ENCODE peak calls at places on chromosomes 2 and 18, in nine cellular contexts. One of them, this sample, is unnamed.

GRCh38 chr2:48131503-48132293 is 225.4 kb upstream of the FBXO11 start:
- DNase-seq in GM23338: no peak
- DNase-seq in GM12878: no peak
- DNase-seq in HL-60: no peak
- DNase-seq in HepG2: no peak
- DNase-seq in K562: no peak
- DNase-seq in HCT116: no peak
- DNase-seq in SK-N-SH: peak
- DNase-seq in A549: no peak
- DNase-seq in this sample: no peak

GRCh38 chr18:50523165-50523564 is 36.7 kb upstream of the MAPK4 start:
- DNase-seq in HCT116: no peak
- DNase-seq in GM23338: peak
- DNase-seq in HepG2: no peak
- DNase-seq in GM12878: no peak
- DNase-seq in K562: no peak
- DNase-seq in SK-N-SH: no peak
- DNase-seq in A549: no peak
- DNase-seq in HL-60: no peak
- DNase-seq in this sample: no peak

GRCh38 chr2:44825702-44826101 is 115.8 kb upstream of the SIX3 start:
- DNase-seq in A549: no peak
- DNase-seq in GM23338: no peak
- DNase-seq in SK-N-SH: no peak
- DNase-seq in HepG2: no peak
- DNase-seq in GM12878: no peak
- DNase-seq in HCT116: no peak
- DNase-seq in HL-60: no peak
- DNase-seq in K562: no peak
- DNase-seq in this sample: no peak

GRCh38 chr2:132703396-132703795 is 33.4 kb upstream of the LYPD1 start:
- DNase-seq in HCT116: no peak
- DNase-seq in GM12878: no peak
- DNase-seq in HL-60: no peak
- DNase-seq in GM23338: no peak
- DNase-seq in K562: no peak
- DNase-seq in A549: no peak
- DNase-seq in SK-N-SH: no peak
- DNase-seq in HepG2: no peak
- DNase-seq in this sample: no peak

GRCh38 chr2:85438291-85439110 is 20.0 kb downstream of the SH2D6 start:
- DNase-seq in SK-N-SH: no peak
- DNase-seq in K562: no peak
- DNase-seq in GM12878: no peak
- DNase-seq in HepG2: peak
- DNase-seq in GM23338: no peak
- DNase-seq in HL-60: peak
- DNase-seq in HCT116: no peak
- DNase-seq in A549: no peak
- DNase-seq in this sample: no peak

GRCh38 chr18:46250084-46250811 is 146.1 kb downstream of the HAUS1 start:
- DNase-seq in A549: no peak
- DNase-seq in HCT116: peak
- DNase-seq in HL-60: peak
- DNase-seq in GM23338: peak
- DNase-seq in K562: no peak
- DNase-seq in SK-N-SH: peak
- DNase-seq in HepG2: no peak
- DNase-seq in GM12878: peak
- DNase-seq in this sample: no peak

GRCh38 chr2:176817061-176817565 is 395.5 kb upstream of the HNRNPA3 start:
- DNase-seq in GM23338: peak
- DNase-seq in GM12878: no peak
- DNase-seq in HCT116: no peak
- DNase-seq in K562: no peak
- DNase-seq in A549: peak
- DNase-seq in SK-N-SH: peak
- DNase-seq in HL-60: no peak
- DNase-seq in HepG2: no peak
- DNase-seq in this sample: no peak

GRCh38 chr2:239746847-239747246 is 278.3 kb downstream of the NDUFA10 start:
- DNase-seq in HepG2: no peak
- DNase-seq in GM12878: no peak
- DNase-seq in A549: no peak
- DNase-seq in GM23338: no peak
- DNase-seq in K562: no peak
- DNase-seq in HL-60: no peak
- DNase-seq in SK-N-SH: no peak
- DNase-seq in HCT116: no peak
- DNase-seq in this sample: no peak

GRCh38 chr2:240799183-240799740 is 20.8 kb downstream of the KIF1A start:
- DNase-seq in A549: no peak
- DNase-seq in HCT116: no peak
- DNase-seq in GM12878: no peak
- DNase-seq in K562: no peak
- DNase-seq in HL-60: no peak
- DNase-seq in SK-N-SH: no peak
- DNase-seq in GM23338: no peak
- DNase-seq in HepG2: no peak
- DNase-seq in this sample: no peak

GRCh38 chr2:226526731-226527130 is 272.9 kb downstream of the IRS1 start:
- DNase-seq in HL-60: no peak
- DNase-seq in HepG2: no peak
- DNase-seq in GM12878: no peak
- DNase-seq in A549: no peak
- DNase-seq in GM23338: no peak
- DNase-seq in SK-N-SH: no peak
- DNase-seq in K562: no peak
- DNase-seq in HCT116: no peak
- DNase-seq in this sample: no peak

GRCh38 chr2:167294031-167294774 is 405.9 kb downstream of the XIRP2 start:
- DNase-seq in HL-60: no peak
- DNase-seq in HCT116: no peak
- DNase-seq in HepG2: no peak
- DNase-seq in SK-N-SH: peak
- DNase-seq in GM23338: peak
- DNase-seq in GM12878: no peak
- DNase-seq in A549: peak
- DNase-seq in K562: no peak
- DNase-seq in this sample: no peak

GRCh38 chr2:11872247-11872947 is 126.0 kb downstream of the LPIN1 start:
- DNase-seq in K562: no peak
- DNase-seq in GM12878: peak
- DNase-seq in SK-N-SH: no peak
- DNase-seq in GM23338: no peak
- DNase-seq in HL-60: no peak
- DNase-seq in HCT116: no peak
- DNase-seq in HepG2: no peak
- DNase-seq in A549: peak
- DNase-seq in this sample: no peak

GRCh38 chr2:241288489-241288888 is 27.0 kb downstream of the HDLBP start:
- DNase-seq in HL-60: no peak
- DNase-seq in K562: no peak
- DNase-seq in A549: no peak
- DNase-seq in GM23338: no peak
- DNase-seq in GM12878: no peak
- DNase-seq in HepG2: no peak
- DNase-seq in SK-N-SH: no peak
- DNase-seq in HCT116: no peak
- DNase-seq in this sample: no peak

GRCh38 chr2:216133392-216133791 is 24.2 kb downstream of the XRCC5 start:
- DNase-seq in A549: no peak
- DNase-seq in HCT116: no peak
- DNase-seq in HL-60: peak
- DNase-seq in SK-N-SH: no peak
- DNase-seq in HepG2: no peak
- DNase-seq in GM12878: no peak
- DNase-seq in GM23338: no peak
- DNase-seq in K562: no peak
- DNase-seq in this sample: no peak

GRCh38 chr2:100563407-100564247 is 834 bp downstream of the PDCL3 start:
- DNase-seq in HCT116: no peak
- DNase-seq in GM12878: no peak
- DNase-seq in A549: no peak
- DNase-seq in SK-N-SH: peak
- DNase-seq in GM23338: no peak
- DNase-seq in HL-60: no peak
- DNase-seq in HepG2: no peak
- DNase-seq in K562: peak
- DNase-seq in this sample: no peak

GRCh38 chr2:111537078-111537620 is 346.8 kb downstream of the ANAPC1 start:
- DNase-seq in HepG2: no peak
- DNase-seq in HCT116: no peak
- DNase-seq in A549: no peak
- DNase-seq in GM12878: no peak
- DNase-seq in K562: no peak
- DNase-seq in HL-60: no peak
- DNase-seq in GM23338: no peak
- DNase-seq in SK-N-SH: no peak
- DNase-seq in this sample: no peak

GRCh38 chr2:29459445-29460179 is 344.4 kb downstream of the CLIP4 start:
- DNase-seq in K562: no peak
- DNase-seq in HCT116: no peak
- DNase-seq in HL-60: no peak
- DNase-seq in HepG2: no peak
- DNase-seq in SK-N-SH: no peak
- DNase-seq in GM23338: no peak
- DNase-seq in GM12878: no peak
- DNase-seq in A549: no peak
- DNase-seq in this sample: no peak

GRCh38 chr2:175002547-175003274 is 2.5 kb downstream of the CHN1 start:
- DNase-seq in HL-60: no peak
- DNase-seq in HCT116: no peak
- DNase-seq in A549: no peak
- DNase-seq in GM12878: no peak
- DNase-seq in GM23338: peak
- DNase-seq in K562: no peak
- DNase-seq in SK-N-SH: no peak
- DNase-seq in HepG2: no peak
- DNase-seq in this sample: no peak

GRCh38 chr2:236833501-236834186 is 252.0 kb upstream of the COPS8 start:
- DNase-seq in SK-N-SH: no peak
- DNase-seq in HL-60: no peak
- DNase-seq in HCT116: no peak
- DNase-seq in GM12878: no peak
- DNase-seq in HepG2: no peak
- DNase-seq in A549: no peak
- DNase-seq in GM23338: no peak
- DNase-seq in K562: no peak
- DNase-seq in this sample: no peak

DNA sequence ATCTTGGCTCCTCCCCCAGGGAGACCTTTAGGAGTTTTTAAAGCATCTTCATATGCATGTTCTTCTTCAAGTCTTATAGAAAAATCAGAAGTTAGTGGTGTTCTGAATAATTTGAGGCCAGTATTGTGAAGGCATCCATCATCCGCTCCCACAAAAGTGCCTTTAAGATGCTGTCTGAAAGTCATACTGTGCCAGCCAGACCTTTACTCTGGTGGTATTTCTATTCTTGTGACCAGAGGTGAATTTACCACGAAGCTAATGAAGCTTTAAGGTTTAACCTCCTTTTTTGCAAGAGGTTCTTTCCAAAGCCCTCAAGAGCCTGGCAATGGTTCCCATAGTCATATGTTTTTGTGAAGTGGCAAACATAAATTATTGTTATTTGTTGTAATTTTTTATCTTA is 54.3 kb downstream of the SLC40A1 start:
- DNase-seq in GM23338: no peak
- DNase-seq in HCT116: no peak
- DNase-seq in HL-60: no peak
- DNase-seq in K562: no peak
- DNase-seq in A549: no peak
- DNase-seq in HepG2: no peak
- DNase-seq in GM12878: no peak
- DNase-seq in SK-N-SH: no peak
- DNase-seq in this sample: no peak
- H3K27ac ChIP-seq in GM23338: no peak
- H3K27ac ChIP-seq in HCT116: no peak
- H3K27ac ChIP-seq in HL-60: no peak
- H3K27ac ChIP-seq in K562: no peak
- H3K27ac ChIP-seq in A549: no peak
- H3K27ac ChIP-seq in HepG2: no peak
- H3K27ac ChIP-seq in GM12878: no peak
- H3K27ac ChIP-seq in SK-N-SH: no peak
- H3K27ac ChIP-seq in this sample: no peak

GRCh38 chr2:156443089-156443488 is 6.9 kb downstream of the GPD2 start:
- DNase-seq in GM12878: no peak
- DNase-seq in K562: no peak
- DNase-seq in GM23338: no peak
- DNase-seq in HepG2: no peak
- DNase-seq in HCT116: no peak
- DNase-seq in SK-N-SH: no peak
- DNase-seq in A549: no peak
- DNase-seq in HL-60: no peak
- DNase-seq in this sample: no peak

GRCh38 chr2:156447761-156448160 is 11.6 kb downstream of the GPD2 start:
- DNase-seq in HL-60: no peak
- DNase-seq in GM12878: no peak
- DNase-seq in K562: no peak
- DNase-seq in HepG2: no peak
- DNase-seq in HCT116: no peak
- DNase-seq in A549: no peak
- DNase-seq in GM23338: no peak
- DNase-seq in SK-N-SH: no peak
- DNase-seq in this sample: no peak

GRCh38 chr2:156445311-156446218 is 9.4 kb downstream of the GPD2 start:
- DNase-seq in K562: peak
- DNase-seq in HCT116: no peak
- DNase-seq in GM23338: peak
- DNase-seq in HepG2: no peak
- DNase-seq in SK-N-SH: no peak
- DNase-seq in GM12878: no peak
- DNase-seq in A549: peak
- DNase-seq in HL-60: no peak
- DNase-seq in this sample: no peak
- TF ChIP-seq REST in K562: no peak
- TF ChIP-seq REST in HCT116: no peak
- TF ChIP-seq REST in GM23338: no peak
- TF ChIP-seq REST in HepG2: no peak
- TF ChIP-seq REST in SK-N-SH: no peak
- TF ChIP-seq REST in GM12878: no peak
- TF ChIP-seq REST in A549: no peak
- TF ChIP-seq REST in HL-60: no peak
- TF ChIP-seq REST in this sample: no peak

GRCh38 chr2:9897796-9898195 is 53.7 kb upstream of the GRHL1 start:
- DNase-seq in SK-N-SH: no peak
- DNase-seq in GM23338: peak
- DNase-seq in GM12878: no peak
- DNase-seq in HL-60: no peak
- DNase-seq in A549: no peak
- DNase-seq in HCT116: no peak
- DNase-seq in K562: no peak
- DNase-seq in HepG2: no peak
- DNase-seq in this sample: no peak
- H3K27ac ChIP-seq in SK-N-SH: peak
- H3K27ac ChIP-seq in GM23338: peak
- H3K27ac ChIP-seq in GM12878: peak
- H3K27ac ChIP-seq in HL-60: no peak
- H3K27ac ChIP-seq in A549: no peak
- H3K27ac ChIP-seq in HCT116: no peak
- H3K27ac ChIP-seq in K562: no peak
- H3K27ac ChIP-seq in HepG2: no peak
- H3K27ac ChIP-seq in this sample: no peak

GRCh38 chr2:231133365-231134114 is 8.7 kb upstream of the HTR2B start:
- DNase-seq in GM12878: no peak
- DNase-seq in A549: no peak
- DNase-seq in HL-60: no peak
- DNase-seq in HepG2: peak
- DNase-seq in GM23338: no peak
- DNase-seq in K562: no peak
- DNase-seq in SK-N-SH: no peak
- DNase-seq in HCT116: no peak
- DNase-seq in this sample: no peak
- TF ChIP-seq REST in GM12878: no peak
- TF ChIP-seq REST in A549: no peak
- TF ChIP-seq REST in HL-60: no peak
- TF ChIP-seq REST in HepG2: no peak
- TF ChIP-seq REST in GM23338: no peak
- TF ChIP-seq REST in K562: no peak
- TF ChIP-seq REST in SK-N-SH: no peak
- TF ChIP-seq REST in HCT116: no peak
- TF ChIP-seq REST in this sample: no peak

This sample was measured in Panc1.